ENCODE peak calls at places on chromosomes 16 and 17, in seven cellular contexts. One of them, this sample, is unnamed.

GRCh38 chr17:17900615-17901520 is 64.1 kb upstream of the SREBF1 start:
- DNase-seq in prostate gland: peak
- DNase-seq in ovary: peak
- DNase-seq in GM23338: no peak
- DNase-seq in heart left ventricle: peak
- DNase-seq in IMR-90: peak
- DNase-seq in left lung: peak
- DNase-seq in this sample: peak

GRCh38 chr16:64540449-64540848 is 581.4 kb downstream of the CDH11 start:
- DNase-seq in prostate gland: no peak
- DNase-seq in ovary: no peak
- DNase-seq in GM23338: no peak
- DNase-seq in heart left ventricle: no peak
- DNase-seq in IMR-90: no peak
- DNase-seq in left lung: no peak
- DNase-seq in this sample: no peak

GRCh38 chr16:70715113-70715711 is 29.4 kb upstream of the MTSS2 start:
- DNase-seq in prostate gland: peak
- DNase-seq in ovary: peak
- DNase-seq in GM23338: no peak
- DNase-seq in heart left ventricle: peak
- DNase-seq in IMR-90: peak
- DNase-seq in left lung: peak
- DNase-seq in this sample: peak

GRCh38 chr16:53372942-53373871 is 61.1 kb upstream of the RBL2 start:
- DNase-seq in prostate gland: peak
- DNase-seq in ovary: no peak
- DNase-seq in GM23338: peak
- DNase-seq in heart left ventricle: no peak
- DNase-seq in IMR-90: no peak
- DNase-seq in left lung: peak
- DNase-seq in this sample: peak

GRCh38 chr17:19339341-19339815 is 23.1 kb downstream of the B9D1 start:
- DNase-seq in prostate gland: no peak
- DNase-seq in ovary: no peak
- DNase-seq in GM23338: no peak
- DNase-seq in heart left ventricle: no peak
- DNase-seq in IMR-90: peak
- DNase-seq in left lung: no peak
- DNase-seq in this sample: no peak

GRCh38 chr17:6544770-6545169 is 11.6 kb downstream of the PITPNM3 start:
- DNase-seq in prostate gland: no peak
- DNase-seq in ovary: no peak
- DNase-seq in GM23338: peak
- DNase-seq in heart left ventricle: peak
- DNase-seq in IMR-90: no peak
- DNase-seq in left lung: no peak
- DNase-seq in this sample: no peak

GRCh38 chr17:81553616-81554181 is 1.5 kb upstream of the FAAP100 start:
- DNase-seq in prostate gland: no peak
- DNase-seq in ovary: peak
- DNase-seq in GM23338: no peak
- DNase-seq in heart left ventricle: no peak
- DNase-seq in IMR-90: peak
- DNase-seq in left lung: no peak
- DNase-seq in this sample: peak

GRCh38 chr17:75406222-75406615 is 741 bp upstream of the GRB2 start:
- DNase-seq in prostate gland: no peak
- DNase-seq in ovary: no peak
- DNase-seq in GM23338: no peak
- DNase-seq in heart left ventricle: no peak
- DNase-seq in IMR-90: no peak
- DNase-seq in left lung: no peak
- DNase-seq in this sample: no peak

GRCh38 chr17:42563950-42564349 is 2.0 kb downstream of the COASY start:
- DNase-seq in prostate gland: no peak
- DNase-seq in ovary: peak
- DNase-seq in GM23338: no peak
- DNase-seq in heart left ventricle: no peak
- DNase-seq in IMR-90: no peak
- DNase-seq in left lung: no peak
- DNase-seq in this sample: no peak

GRCh38 chr17:10268005-10268404 is 69.6 kb upstream of the GAS7 start:
- DNase-seq in prostate gland: no peak
- DNase-seq in ovary: no peak
- DNase-seq in GM23338: no peak
- DNase-seq in heart left ventricle: no peak
- DNase-seq in IMR-90: no peak
- DNase-seq in left lung: no peak
- DNase-seq in this sample: no peak

GRCh38 chr17:38402897-38403296 is 25.4 kb upstream of the ARHGAP23 start:
- DNase-seq in prostate gland: no peak
- DNase-seq in ovary: no peak
- DNase-seq in GM23338: peak
- DNase-seq in heart left ventricle: no peak
- DNase-seq in IMR-90: no peak
- DNase-seq in left lung: no peak
- DNase-seq in this sample: no peak

GRCh38 chr17:31715436-31715835 is 143.6 kb downstream of the COPRS start:
- DNase-seq in prostate gland: no peak
- DNase-seq in ovary: no peak
- DNase-seq in GM23338: no peak
- DNase-seq in heart left ventricle: no peak
- DNase-seq in IMR-90: no peak
- DNase-seq in left lung: no peak
- DNase-seq in this sample: no peak

GRCh38 chr17:5584971-5585794 is 874 bp upstream of the NLRP1 start:
- DNase-seq in prostate gland: no peak
- DNase-seq in ovary: no peak
- DNase-seq in GM23338: peak
- DNase-seq in heart left ventricle: no peak
- DNase-seq in IMR-90: peak
- DNase-seq in left lung: no peak
- DNase-seq in this sample: peak

GRCh38 chr17:4708436-4708835 is 2.0 kb upstream of the ARRB2 start:
- DNase-seq in prostate gland: no peak
- DNase-seq in ovary: no peak
- DNase-seq in GM23338: peak
- DNase-seq in heart left ventricle: no peak
- DNase-seq in IMR-90: no peak
- DNase-seq in left lung: no peak
- DNase-seq in this sample: no peak

GRCh38 chr17:78338860-78339259 is 21.0 kb downstream of the SOCS3 start:
- DNase-seq in prostate gland: no peak
- DNase-seq in ovary: no peak
- DNase-seq in GM23338: no peak
- DNase-seq in heart left ventricle: no peak
- DNase-seq in IMR-90: no peak
- DNase-seq in left lung: no peak
- DNase-seq in this sample: peak

GRCh38 chr16:82280867-82281266 is 110.8 kb upstream of the MPHOSPH6 start:
- DNase-seq in prostate gland: no peak
- DNase-seq in ovary: no peak
- DNase-seq in GM23338: no peak
- DNase-seq in heart left ventricle: no peak
- DNase-seq in IMR-90: no peak
- DNase-seq in left lung: no peak
- DNase-seq in this sample: no peak

GRCh38 chr16:85613609-85614337 is 651 bp downstream of the GSE1 start:
- DNase-seq in prostate gland: peak
- DNase-seq in ovary: peak
- DNase-seq in GM23338: peak
- DNase-seq in heart left ventricle: peak
- DNase-seq in IMR-90: no peak
- DNase-seq in left lung: peak
- DNase-seq in this sample: peak

GRCh38 chr17:2171725-2172446 is 117.0 kb downstream of the HIC1 start:
- DNase-seq in prostate gland: peak
- DNase-seq in ovary: peak
- DNase-seq in GM23338: peak
- DNase-seq in heart left ventricle: peak
- DNase-seq in IMR-90: peak
- DNase-seq in left lung: peak
- DNase-seq in this sample: no peak

GRCh38 chr17:37064166-37064565 is 115.4 kb downstream of the AATF start:
- DNase-seq in prostate gland: no peak
- DNase-seq in ovary: no peak
- DNase-seq in GM23338: no peak
- DNase-seq in heart left ventricle: no peak
- DNase-seq in IMR-90: no peak
- DNase-seq in left lung: no peak
- DNase-seq in this sample: no peak

GRCh38 chr16:6076631-6077030 is 979.0 kb upstream of the EEF2KMT start:
- DNase-seq in prostate gland: no peak
- DNase-seq in ovary: no peak
- DNase-seq in GM23338: no peak
- DNase-seq in heart left ventricle: no peak
- DNase-seq in IMR-90: no peak
- DNase-seq in left lung: no peak
- DNase-seq in this sample: no peak

GRCh38 chr17:50035930-50036329 is 20.0 kb upstream of the ITGA3 start:
- DNase-seq in prostate gland: no peak
- DNase-seq in ovary: no peak
- DNase-seq in GM23338: no peak
- DNase-seq in heart left ventricle: no peak
- DNase-seq in IMR-90: no peak
- DNase-seq in left lung: no peak
- DNase-seq in this sample: no peak

GRCh38 chr16:87848676-87849345 is 20.5 kb downstream of the SLC7A5 start:
- DNase-seq in prostate gland: no peak
- DNase-seq in ovary: no peak
- DNase-seq in GM23338: no peak
- DNase-seq in heart left ventricle: no peak
- DNase-seq in IMR-90: no peak
- DNase-seq in left lung: no peak
- DNase-seq in this sample: no peak

GRCh38 chr17:64004218-64004770 is 6.1 kb downstream of the PRR29 start:
- DNase-seq in prostate gland: no peak
- DNase-seq in ovary: no peak
- DNase-seq in GM23338: no peak
- DNase-seq in heart left ventricle: no peak
- DNase-seq in IMR-90: no peak
- DNase-seq in left lung: no peak
- DNase-seq in this sample: no peak

GRCh38 chr17:64003526-64004121 is 5.5 kb downstream of the PRR29 start:
- DNase-seq in prostate gland: no peak
- DNase-seq in ovary: no peak
- DNase-seq in GM23338: no peak
- DNase-seq in heart left ventricle: no peak
- DNase-seq in IMR-90: no peak
- DNase-seq in left lung: no peak
- DNase-seq in this sample: no peak

GRCh38 chr17:64001091-64001579 is 3.0 kb downstream of the PRR29 start:
- DNase-seq in prostate gland: no peak
- DNase-seq in ovary: no peak
- DNase-seq in GM23338: no peak
- DNase-seq in heart left ventricle: no peak
- DNase-seq in IMR-90: no peak
- DNase-seq in left lung: no peak
- DNase-seq in this sample: no peak

GRCh38 chr17:64001763-64002529 is 3.8 kb downstream of the PRR29 start:
- DNase-seq in prostate gland: no peak
- DNase-seq in ovary: no peak
- DNase-seq in GM23338: no peak
- DNase-seq in heart left ventricle: peak
- DNase-seq in IMR-90: peak
- DNase-seq in left lung: peak
- DNase-seq in this sample: no peak

GRCh38 chr17:64002658-64003525 is 4.7 kb downstream of the PRR29 start:
- DNase-seq in prostate gland: no peak
- DNase-seq in ovary: no peak
- DNase-seq in GM23338: no peak
- DNase-seq in heart left ventricle: no peak
- DNase-seq in IMR-90: no peak
- DNase-seq in left lung: no peak
- DNase-seq in this sample: no peak
- TF ChIP-seq CTCF in prostate gland: no peak
- TF ChIP-seq CTCF in ovary: no peak
- TF ChIP-seq CTCF in GM23338: no peak
- TF ChIP-seq CTCF in heart left ventricle: no peak
- TF ChIP-seq CTCF in IMR-90: no peak
- TF ChIP-seq CTCF in left lung: no peak
- TF ChIP-seq CTCF in this sample: no peak

GRCh38 chr17:57665696-57666095 is 79.4 kb downstream of the CCDC182 start:
- DNase-seq in prostate gland: no peak
- DNase-seq in ovary: no peak
- DNase-seq in GM23338: peak
- DNase-seq in heart left ventricle: no peak
- DNase-seq in IMR-90: no peak
- DNase-seq in left lung: no peak
- DNase-seq in this sample: no peak
- H3K27ac ChIP-seq in prostate gland: no peak
- H3K27ac ChIP-seq in ovary: peak
- H3K27ac ChIP-seq in GM23338: no peak
- H3K27ac ChIP-seq in heart left ventricle: no peak
- H3K27ac ChIP-seq in IMR-90: no peak
- H3K27ac ChIP-seq in left lung: no peak
- H3K27ac ChIP-seq in this sample: no peak

GRCh38 chr17:16467886-16468285 is 24.1 kb downstream of the LRRC75A start:
- DNase-seq in prostate gland: no peak
- DNase-seq in ovary: no peak
- DNase-seq in GM23338: no peak
- DNase-seq in heart left ventricle: no peak
- DNase-seq in IMR-90: no peak
- DNase-seq in left lung: no peak
- DNase-seq in this sample: no peak
- TF ChIP-seq CTCF in prostate gland: no peak
- TF ChIP-seq CTCF in ovary: no peak
- TF ChIP-seq CTCF in GM23338: no peak
- TF ChIP-seq CTCF in heart left ventricle: no peak
- TF ChIP-seq CTCF in IMR-90: no peak
- TF ChIP-seq CTCF in left lung: no peak
- TF ChIP-seq CTCF in this sample: no peak

DNA sequence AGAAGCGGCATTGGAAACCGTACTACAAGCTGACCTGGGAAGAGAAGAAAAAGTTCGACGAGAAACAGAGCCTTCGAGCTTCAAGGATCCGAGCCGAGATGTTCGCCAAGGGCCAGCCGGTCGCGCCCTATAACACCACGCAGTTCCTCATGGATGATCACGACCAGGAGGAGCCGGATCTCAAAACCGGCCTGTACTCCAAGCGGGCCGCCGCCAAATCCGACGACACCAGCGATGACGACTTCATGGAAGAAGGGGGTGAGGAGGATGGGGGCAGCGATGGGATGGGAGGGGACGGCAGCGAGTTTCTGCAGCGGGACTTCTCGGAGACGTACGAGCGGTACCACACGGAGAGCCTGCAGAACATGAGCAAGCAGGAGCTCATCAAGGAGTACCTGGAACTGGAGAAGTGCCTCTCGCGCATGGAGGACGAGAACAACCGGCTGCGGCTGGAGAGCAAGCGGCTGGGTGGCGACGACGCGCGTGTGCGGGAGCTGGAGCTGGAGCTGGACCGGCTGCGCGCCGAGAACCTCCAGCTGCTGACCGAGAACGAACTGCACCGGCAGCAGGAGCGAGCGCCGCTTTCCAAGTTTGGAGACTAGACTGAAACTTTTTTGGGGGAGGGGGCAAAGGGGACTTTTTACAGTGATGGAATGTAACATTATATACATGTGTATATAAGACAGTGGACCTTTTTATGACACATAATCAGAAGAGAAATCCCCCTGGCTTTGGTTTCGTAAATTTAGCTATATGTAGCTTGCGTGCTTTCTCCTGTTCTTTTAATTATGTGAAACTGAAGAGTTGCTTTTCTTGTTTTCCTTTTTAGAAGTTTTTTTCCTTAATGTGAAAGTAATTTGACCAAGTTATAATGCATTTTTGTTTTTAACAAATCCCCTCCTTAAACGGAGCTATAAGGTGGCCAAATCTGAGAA is 1.7 kb downstream of the HEXIM1 start:
- DNase-seq in prostate gland: peak
- DNase-seq in ovary: peak
- DNase-seq in GM23338: peak
- DNase-seq in heart left ventricle: peak
- DNase-seq in IMR-90: peak
- DNase-seq in left lung: peak
- DNase-seq in this sample: no peak
- H3K27ac ChIP-seq in prostate gland: peak
- H3K27ac ChIP-seq in ovary: peak
- H3K27ac ChIP-seq in GM23338: peak
- H3K27ac ChIP-seq in heart left ventricle: peak
- H3K27ac ChIP-seq in IMR-90: peak
- H3K27ac ChIP-seq in left lung: peak
- H3K27ac ChIP-seq in this sample: peak

This sample was measured in RWPE1.